ENCODE peak calls at places on chromosomes 6 and 20, in ten cellular contexts. M is right atrium auricular region; Q is aorta; W is heart right ventricle; C is mesendoderm; Z is neuronal stem cell; N is cardiac muscle cell; L is K562; O is fibroblast of lung; U is CD4-positive, CD25-positive, alpha-beta regulatory T cell. I is an unnamed sample. For H3K36me3, the result is how much of the 10 kb centered on the place peaks cover.

GRCh38 chr20:62466806-62467537 is 8.8 kb downstream of the GATA5 start:
- DNase-seq in L (no peak), N (no peak), M (no peak), Z (no peak), U (no peak), W (no peak), O (no peak), C (no peak), Q (no peak), I (no peak)

GRCh38 chr6:34455831-34456230 is 10.0 kb upstream of the PACSIN1 start:
- DNase-seq in Z (no peak), L (no peak), U (no peak), N (no peak), M (no peak), O (no peak), W (no peak), C (no peak), Q (no peak), I (no peak)

GRCh38 chr20:30487947-30488926 is 769.2 kb upstream of the DEFB115 start:
- DNase-seq in N (no peak), Z (no peak), C (no peak), L (no peak), O (no peak), U (no peak), Q (no peak), W (no peak), M (no peak), I (peak)

GRCh38 chr6:14143305-14143704 is 25.7 kb downstream of the CD83 start:
- DNase-seq in C (no peak), Z (no peak), O (no peak), U (no peak), W (no peak), N (no peak), Q (no peak), M (no peak), L (no peak), I (no peak)

GRCh38 chr6:47789553-47789952 is 7.7 kb downstream of the OPN5 start:
- DNase-seq in Q (no peak), U (no peak), Z (no peak), O (no peak), M (no peak), N (no peak), C (no peak), W (no peak), L (no peak), I (no peak)

GRCh38 chr6:124800222-124800621 is 162.0 kb upstream of the RNF217 start:
- DNase-seq in Z (no peak), O (no peak), W (no peak), C (peak), L (no peak), U (no peak), Q (no peak), N (no peak), M (no peak), I (no peak)

GRCh38 chr20:43946206-43946491 is 31.5 kb downstream of the TOX2 start:
- DNase-seq in U (no peak), W (no peak), L (no peak), Q (no peak), Z (no peak), N (no peak), C (no peak), M (no peak), O (no peak), I (no peak)

GRCh38 chr20:48986899-48987298 is 59.2 kb upstream of the CSE1L start:
- DNase-seq in M (no peak), Q (no peak), W (no peak), N (no peak), C (no peak), U (no peak), O (no peak), Z (no peak), L (peak), I (no peak)

GRCh38 chr6:118387921-118388701 is 160.0 kb upstream of the PLN start:
- DNase-seq in Q (no peak), C (no peak), U (no peak), Z (no peak), W (no peak), N (no peak), L (no peak), O (peak), M (no peak), I (no peak)

GRCh38 chr6:114785235-114786127 is 442.7 kb upstream of the HS3ST5 start:
- DNase-seq in M (no peak), L (no peak), W (no peak), Q (no peak), U (no peak), O (no peak), C (peak), Z (no peak), N (no peak), I (no peak)

GRCh38 chr6:6973721-6974120 is 134.0 kb upstream of the RREB1 start:
- DNase-seq in W (no peak), C (no peak), O (no peak), M (no peak), Z (no peak), N (no peak), U (no peak), L (no peak), Q (no peak), I (no peak)

GRCh38 chr6:6975395-6976111 is 132.2 kb upstream of the RREB1 start:
- DNase-seq in L (peak), O (no peak), C (no peak), Z (no peak), N (peak), M (no peak), Q (no peak), W (peak), U (no peak), I (no peak)

GRCh38 chr6:6972456-6972855 is 135.3 kb upstream of the RREB1 start:
- DNase-seq in O (peak), N (no peak), Q (no peak), W (no peak), L (peak), Z (no peak), C (peak), U (no peak), M (no peak), I (no peak)

GRCh38 chr6:6978731-6979130 is 129.0 kb upstream of the RREB1 start:
- DNase-seq in N (no peak), C (no peak), W (no peak), Z (no peak), Q (no peak), U (no peak), L (no peak), M (no peak), O (no peak), I (no peak)

DNA sequence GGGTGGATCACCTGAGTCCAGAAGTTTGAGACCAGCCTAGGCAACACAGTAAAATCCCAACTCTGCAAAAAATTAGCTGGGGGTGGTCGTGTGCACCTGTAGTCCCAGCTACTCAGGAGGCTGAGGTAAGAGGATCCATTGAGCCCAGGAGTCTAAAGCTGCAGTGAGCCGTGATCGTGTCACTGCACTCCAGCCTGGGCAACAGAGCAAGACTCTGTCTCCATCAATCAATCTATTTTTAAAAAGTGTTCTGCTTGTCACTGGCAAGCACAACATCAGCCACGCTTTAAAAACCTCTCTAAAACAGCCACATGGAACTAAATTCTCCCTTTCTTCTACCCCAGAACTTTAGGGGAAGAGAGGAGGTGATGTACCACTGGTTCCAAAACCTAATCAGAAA is 131.6 kb upstream of the RREB1 start:
- DNase-seq in C (no peak), N (no peak), U (no peak), Q (no peak), M (no peak), W (no peak), O (no peak), Z (no peak), L (no peak), I (no peak)
- H3K27ac ChIP-seq in C (no peak), N (peak), U (no peak), Q (no peak), M (peak), W (peak), O (no peak), Z (no peak), L (no peak), I (no peak)

GRCh38 chr20:37988555-37988954 is 44.7 kb downstream of the TTI1 start:
- DNase-seq in Q (no peak), U (no peak), O (no peak), M (no peak), N (no peak), C (no peak), L (no peak), W (no peak), Z (no peak), I (no peak)
- H3K36me3 ChIP-seq in Q (under half), U (under half), O (under half), M (under half), N (under half), C (under half), L (half or more), W (under half), Z (half or more), I (under half)

DNA sequence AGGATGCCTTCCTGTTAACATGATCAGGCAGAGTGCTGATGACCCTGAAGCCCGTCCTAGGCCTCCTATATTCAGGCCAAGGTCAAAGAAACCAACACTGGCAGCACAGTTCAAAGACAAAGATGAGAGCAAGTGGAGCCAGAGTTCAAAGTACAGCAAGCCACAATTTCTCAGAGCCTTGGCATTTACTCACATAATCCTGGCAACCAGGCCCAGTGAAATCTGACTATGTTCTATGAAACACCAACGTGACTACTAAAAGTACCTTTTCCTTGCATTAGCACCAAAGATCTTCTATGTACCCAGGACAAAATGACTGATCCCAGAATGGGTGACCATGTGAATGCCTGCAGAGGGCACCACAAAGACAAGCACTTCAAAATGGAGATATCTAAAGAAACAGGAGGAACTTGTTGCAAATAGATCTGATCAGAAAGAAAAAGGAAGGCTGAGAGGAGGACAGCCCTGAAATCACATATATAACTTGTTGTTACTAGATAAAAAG is 3.9 kb downstream of the NFS1 start:
- DNase-seq in O (no peak), W (no peak), M (no peak), C (no peak), N (no peak), L (no peak), U (no peak), Z (no peak), Q (no peak), I (no peak)
- H3K27ac ChIP-seq in O (no peak), W (no peak), M (no peak), C (no peak), N (no peak), L (no peak), U (no peak), Z (no peak), Q (no peak), I (no peak)

GRCh38 chr20:41167118-41167470 is 29.8 kb downstream of the PLCG1 start:
- DNase-seq in W (no peak), N (no peak), Z (no peak), L (no peak), U (no peak), M (no peak), O (no peak), Q (no peak), C (no peak), I (peak)
- H3K36me3 ChIP-seq in W (under half), N (half or more), Z (half or more), L (half or more), U (half or more), M (half or more), O (under half), Q (under half), C (half or more), I (half or more)

GRCh38 chr20:63846938-63847373 is 14.3 kb upstream of the ABHD16B start:
- DNase-seq in M (no peak), L (no peak), Z (no peak), U (no peak), N (no peak), O (no peak), C (no peak), W (no peak), Q (no peak), I (no peak)

GRCh38 chr20:63848003-63848911 is 13.0 kb upstream of the ABHD16B start:
- DNase-seq in N (no peak), M (no peak), Z (no peak), U (no peak), Q (no peak), W (no peak), C (no peak), O (no peak), L (peak), I (no peak)

GRCh38 chr20:63844384-63845025 is 13.4 kb upstream of the ZBTB46 start:
- DNase-seq in U (no peak), Z (no peak), W (no peak), Q (no peak), O (no peak), M (no peak), C (no peak), N (no peak), L (no peak), I (no peak)

GRCh38 chr20:63847374-63848002 is 13.8 kb upstream of the ABHD16B start:
- DNase-seq in O (no peak), M (no peak), N (no peak), Q (no peak), L (peak), Z (no peak), W (peak), U (no peak), C (peak), I (no peak)

DNA sequence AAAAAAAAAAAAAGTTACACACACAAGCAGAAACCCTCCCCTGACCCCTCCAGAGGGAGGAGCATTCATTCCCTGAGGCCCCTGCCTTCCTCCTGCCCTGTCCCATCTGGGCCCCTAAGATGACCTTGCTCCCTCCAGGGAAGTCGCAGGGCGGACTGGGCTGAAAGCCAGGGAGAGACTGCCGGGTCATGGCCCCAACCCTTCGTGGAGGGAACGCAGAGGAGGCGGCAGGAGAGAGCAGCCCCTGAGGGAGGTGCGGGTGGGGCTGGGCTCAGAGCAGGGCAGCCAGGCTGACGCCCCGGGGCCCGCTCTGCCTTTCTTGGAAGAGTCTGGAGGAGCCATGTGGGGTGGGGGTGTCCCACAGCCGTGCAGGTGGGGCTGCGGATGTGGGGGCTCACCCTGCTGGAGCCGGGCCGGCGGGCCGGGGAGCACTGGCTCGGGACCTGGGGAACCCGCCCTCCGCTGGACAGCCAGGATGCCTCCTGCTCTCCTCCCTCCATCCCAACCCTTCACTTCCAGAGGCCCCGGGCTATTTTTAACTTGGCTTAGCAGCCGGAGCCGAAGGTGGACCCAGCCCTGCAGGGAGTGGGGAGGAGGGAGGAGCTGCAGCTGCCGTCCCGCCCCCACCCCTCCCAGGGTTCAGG is 15.0 kb upstream of the ABHD16B start:
- DNase-seq in W (peak), N (peak), Q (no peak), U (no peak), C (peak), L (peak), M (no peak), Z (no peak), O (peak), I (no peak)
- H3K27ac ChIP-seq in W (peak), N (peak), Q (no peak), U (no peak), C (peak), L (peak), M (peak), Z (peak), O (no peak), I (peak)

DNA sequence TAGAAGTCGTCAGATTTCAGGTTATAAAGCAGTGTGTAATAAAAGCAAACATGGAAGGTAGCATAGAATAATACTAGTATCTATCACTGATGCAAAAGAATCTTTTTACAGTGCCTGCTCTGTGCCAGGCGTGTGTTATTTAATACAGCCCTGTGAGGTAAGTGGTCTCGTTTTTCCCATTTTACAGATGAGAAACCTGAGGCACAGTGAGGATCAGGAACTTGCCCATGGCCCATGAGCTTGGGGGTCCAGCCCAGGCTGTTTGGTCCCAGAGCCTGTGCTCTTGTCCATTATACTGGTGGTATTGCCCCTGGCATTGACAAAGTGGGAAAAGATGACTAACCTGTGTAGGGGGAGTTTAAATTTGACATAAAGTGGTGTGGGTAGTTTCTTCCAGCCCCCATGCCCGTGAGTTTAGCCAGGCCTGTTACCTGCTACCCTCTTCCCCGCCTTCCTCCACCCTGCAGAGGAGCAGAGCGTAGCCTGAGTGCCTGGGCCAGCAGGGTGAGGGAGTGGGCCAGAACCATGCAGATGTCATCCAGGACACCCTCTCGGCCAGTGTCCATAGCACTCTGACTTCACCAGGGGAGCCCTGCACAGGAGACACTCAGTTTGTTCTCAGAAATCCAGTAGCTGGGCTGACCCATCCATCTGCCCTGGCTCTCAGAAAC is 16.6 kb downstream of the WRNIP1 start:
- DNase-seq in M (no peak), U (no peak), O (no peak), C (no peak), W (no peak), Z (no peak), Q (no peak), L (no peak), N (no peak), I (no peak)
- H3K36me3 ChIP-seq in M (under half), U (half or more), O (under half), C (under half), W (under half), Z (half or more), Q (under half), L (half or more), N (under half), I (under half)

DNA sequence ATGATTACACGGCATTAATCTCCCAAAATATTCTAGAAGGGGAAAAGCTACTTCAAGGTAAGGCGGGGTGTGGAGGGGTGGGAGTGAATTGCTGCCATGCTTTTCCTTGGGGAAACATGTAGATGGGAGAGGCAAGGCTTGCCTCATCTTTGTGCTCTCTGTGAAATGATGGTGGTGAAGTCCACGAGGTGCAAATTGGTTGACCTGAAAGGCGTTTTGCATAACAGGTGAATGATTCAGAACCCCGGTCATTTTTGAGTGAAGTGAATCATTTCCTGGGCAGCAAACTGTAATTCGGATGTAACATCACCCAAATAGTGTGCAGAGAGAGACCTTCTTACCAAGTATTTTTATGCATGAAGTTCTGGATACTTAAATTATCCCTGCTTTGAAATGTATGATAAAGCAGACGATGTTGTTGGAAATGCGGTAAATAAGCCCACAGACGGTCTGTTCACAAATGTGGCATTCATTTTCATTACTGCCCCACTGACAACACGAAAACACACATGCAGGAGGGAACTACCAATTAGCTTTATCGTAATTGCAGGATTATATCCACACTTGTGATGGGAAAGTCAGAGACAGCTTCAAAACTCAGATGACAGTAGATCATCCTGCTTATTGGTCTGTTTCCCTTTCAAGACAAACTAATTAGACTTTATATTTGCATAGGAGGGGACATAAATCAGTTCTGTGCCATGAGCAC is 3.0 kb downstream of the CDH4 start:
- DNase-seq in Z (no peak), Q (no peak), W (no peak), U (no peak), O (peak), M (no peak), L (no peak), N (no peak), C (no peak), I (no peak)
- H3K27ac ChIP-seq in Z (no peak), Q (no peak), W (no peak), U (no peak), O (no peak), M (no peak), L (no peak), N (no peak), C (no peak), I (no peak)

GRCh38 chr6:154800338-154800737 is 67.1 kb downstream of the SCAF8 start:
- DNase-seq in O (no peak), N (no peak), Z (no peak), W (no peak), Q (no peak), C (no peak), M (no peak), L (no peak), U (no peak), I (no peak)

GRCh38 chr6:154792761-154793160 is 59.5 kb downstream of the SCAF8 start:
- DNase-seq in Z (no peak), N (no peak), M (no peak), L (no peak), Q (no peak), O (no peak), C (no peak), U (no peak), W (no peak), I (no peak)

GRCh38 chr6:154796484-154796883 is 63.3 kb downstream of the SCAF8 start:
- DNase-seq in Q (no peak), Z (no peak), C (peak), U (no peak), W (no peak), M (no peak), L (no peak), O (no peak), N (no peak), I (no peak)

DNA sequence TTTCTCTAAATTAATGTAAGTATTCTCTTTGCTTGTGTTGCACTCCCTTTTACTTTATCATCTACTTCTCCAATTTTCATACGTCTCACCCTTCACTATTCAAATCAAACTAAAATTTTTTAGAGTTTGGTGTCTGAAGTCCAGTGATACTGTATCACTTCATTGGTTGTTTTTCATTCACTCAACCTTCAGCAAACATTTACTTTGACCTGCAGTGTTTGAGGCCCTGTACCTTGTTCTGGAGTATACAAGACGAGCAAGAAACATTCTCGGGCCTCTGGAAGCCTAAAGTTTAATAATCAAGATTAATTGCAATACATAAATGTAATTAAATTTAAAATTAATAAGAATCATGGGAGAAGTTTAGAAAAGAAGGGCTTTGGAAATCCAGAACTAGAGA is 64.6 kb downstream of the SCAF8 start:
- DNase-seq in W (no peak), M (no peak), C (no peak), L (no peak), Q (no peak), O (no peak), U (no peak), N (no peak), Z (no peak), I (no peak)
- H3K36me3 ChIP-seq in W (under half), M (under half), C (under half), L (half or more), Q (under half), O (under half), U (under half), N (under half), Z (half or more), I (under half)

I was measured in left lung.